ENCODE peak calls at places on chromosomes 2 and 18, in four cellular contexts. J, Q, T and D are unnamed samples.

GRCh38 chr18:58691256-58691655 is 20.0 kb downstream of the MALT1 start:
- DNase-seq in J (no peak), Q (no peak), T (no peak), D (no peak)

GRCh38 chr2:73013941-73014340 is 57.6 kb downstream of the SFXN5 start:
- DNase-seq in J (no peak), Q (no peak), T (no peak), D (no peak)

GRCh38 chr2:100017633-100018032 is 124.8 kb downstream of the AFF3 start:
- DNase-seq in J (no peak), Q (no peak), T (no peak), D (no peak)

GRCh38 chr18:12159446-12159845 is 65.8 kb downstream of the ANKRD62 start:
- DNase-seq in J (peak), Q (no peak), T (no peak), D (no peak)

GRCh38 chr2:82278409-82278808 is 1973.9 kb upstream of the LRRTM1 start:
- DNase-seq in J (no peak), Q (no peak), T (no peak), D (no peak)

GRCh38 chr18:7635948-7636347 is 68.8 kb downstream of the PTPRM start:
- DNase-seq in J (peak), Q (no peak), T (no peak), D (no peak)

GRCh38 chr2:239762742-239763269 is 262.3 kb downstream of the NDUFA10 start:
- DNase-seq in J (no peak), Q (no peak), T (no peak), D (no peak)

GRCh38 chr2:190499976-190500588 is 34.4 kb downstream of the NEMP2 start:
- DNase-seq in J (peak), Q (no peak), T (no peak), D (no peak)

GRCh38 chr2:137333386-137333972 is 568.1 kb downstream of the THSD7B start:
- DNase-seq in J (no peak), Q (no peak), T (no peak), D (no peak)

GRCh38 chr2:102837626-102838198 is 75.9 kb downstream of the TMEM182 start:
- DNase-seq in J (no peak), Q (no peak), T (no peak), D (no peak)

GRCh38 chr2:63078852-63079606 is 28.4 kb downstream of the OTX1 start:
- DNase-seq in J (peak), Q (peak), T (peak), D (peak)

GRCh38 chr2:191249131-191249813 is 4.1 kb downstream of the MYO1B start:
- DNase-seq in J (no peak), Q (no peak), T (no peak), D (no peak)

GRCh38 chr18:11362856-11363255 is 213.5 kb upstream of the PIEZO2 start:
- DNase-seq in J (no peak), Q (no peak), T (no peak), D (no peak)

GRCh38 chr18:11064106-11064505 is 85.3 kb downstream of the PIEZO2 start:
- DNase-seq in J (no peak), Q (no peak), T (no peak), D (no peak)

GRCh38 chr2:6441800-6442199 is 423.9 kb downstream of the CMPK2 start:
- DNase-seq in J (no peak), Q (no peak), T (no peak), D (no peak)

GRCh38 chr2:37786854-37787253 is 115.4 kb upstream of the CDC42EP3 start:
- DNase-seq in J (peak), Q (no peak), T (no peak), D (peak)

GRCh38 chr2:84292545-84292944 is 166.5 kb downstream of the SUCLG1 start:
- DNase-seq in J (no peak), Q (no peak), T (no peak), D (no peak)

GRCh38 chr2:212811036-212811805 is 272.6 kb upstream of the ERBB4 start:
- DNase-seq in J (no peak), Q (no peak), T (no peak), D (no peak)

GRCh38 chr2:101847661-101848339 is 144.0 kb upstream of the IL1R2 start:
- DNase-seq in J (no peak), Q (no peak), T (no peak), D (no peak)

GRCh38 chr2:232893834-232894233 is 23.8 kb downstream of the SNORC start:
- DNase-seq in J (no peak), Q (no peak), T (no peak), D (no peak)

GRCh38 chr2:71045841-71046495 is 22.5 kb upstream of the NAGK start:
- DNase-seq in J (no peak), Q (no peak), T (no peak), D (no peak)

GRCh38 chr2:73202156-73203054 is at the start of gene NOTO:
- DNase-seq in J (no peak), Q (no peak), T (peak), D (no peak)

GRCh38 chr2:111975053-111975552 is 76.7 kb downstream of the MERTK start:
- DNase-seq in J (peak), Q (peak), T (no peak), D (no peak)

GRCh38 chr2:30282081-30282480 is 50.7 kb downstream of the LBH start:
- DNase-seq in J (no peak), Q (no peak), T (no peak), D (no peak)

GRCh38 chr2:168336786-168337388 is 89.5 kb upstream of the STK39 start:
- DNase-seq in J (peak), Q (peak), T (no peak), D (peak)

GRCh38 chr18:27869735-27870134 is 307.2 kb downstream of the CDH2 start:
- DNase-seq in J (no peak), Q (no peak), T (no peak), D (no peak)

GRCh38 chr18:63366270-63366990 is 576 bp downstream of the KDSR start:
- DNase-seq in J (peak), Q (peak), T (peak), D (peak)

GRCh38 chr18:21509062-21509461 is 91.4 kb downstream of the ESCO1 start:
- DNase-seq in J (no peak), Q (no peak), T (no peak), D (peak)
- TF ChIP-seq JUND in J (no peak), Q (no peak), T (no peak), D (no peak)

GRCh38 chr2:241561811-241562210 is 3.3 kb downstream of the BOK start:
- DNase-seq in J (no peak), Q (no peak), T (peak), D (peak)
- TF ChIP-seq JUND in J (no peak), Q (no peak), T (no peak), D (no peak)

DNA sequence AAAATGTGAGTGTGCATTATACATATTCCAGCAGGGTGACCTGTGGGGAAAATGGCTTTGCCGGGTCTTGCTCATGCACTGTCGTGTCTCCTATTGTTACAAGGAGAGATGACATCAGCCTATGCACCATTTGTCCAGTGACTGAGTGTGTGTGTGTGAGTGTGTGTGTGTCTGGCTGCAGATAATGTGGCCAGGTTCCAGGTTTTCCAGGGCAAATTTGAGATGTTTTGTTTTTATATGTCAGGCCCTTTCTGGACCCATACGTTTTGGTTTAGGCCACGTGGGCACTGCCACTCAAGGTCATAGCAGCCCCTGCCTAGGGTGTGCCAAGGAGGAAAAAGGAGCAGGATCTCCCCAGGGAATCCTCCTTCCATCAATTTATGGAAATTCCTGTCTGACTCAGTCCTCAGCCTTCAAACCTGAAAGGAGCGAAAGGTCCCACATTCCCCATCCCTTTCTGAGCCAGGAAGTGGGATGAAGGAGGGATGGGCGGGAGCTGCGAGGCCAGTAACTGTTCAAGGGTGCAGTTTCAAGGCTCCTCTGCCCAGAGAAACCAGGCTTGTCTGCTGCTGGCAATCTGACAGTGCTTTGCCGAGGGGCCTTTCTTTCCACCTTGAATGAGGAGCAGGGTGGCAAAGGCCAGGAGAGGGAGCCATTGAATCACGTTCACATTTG is 93.0 kb upstream of the SMAD2 start:
- DNase-seq in J (peak), Q (peak), T (peak), D (peak)
- TF ChIP-seq JUND in J (no peak), Q (no peak), T (no peak), D (no peak)

DNA sequence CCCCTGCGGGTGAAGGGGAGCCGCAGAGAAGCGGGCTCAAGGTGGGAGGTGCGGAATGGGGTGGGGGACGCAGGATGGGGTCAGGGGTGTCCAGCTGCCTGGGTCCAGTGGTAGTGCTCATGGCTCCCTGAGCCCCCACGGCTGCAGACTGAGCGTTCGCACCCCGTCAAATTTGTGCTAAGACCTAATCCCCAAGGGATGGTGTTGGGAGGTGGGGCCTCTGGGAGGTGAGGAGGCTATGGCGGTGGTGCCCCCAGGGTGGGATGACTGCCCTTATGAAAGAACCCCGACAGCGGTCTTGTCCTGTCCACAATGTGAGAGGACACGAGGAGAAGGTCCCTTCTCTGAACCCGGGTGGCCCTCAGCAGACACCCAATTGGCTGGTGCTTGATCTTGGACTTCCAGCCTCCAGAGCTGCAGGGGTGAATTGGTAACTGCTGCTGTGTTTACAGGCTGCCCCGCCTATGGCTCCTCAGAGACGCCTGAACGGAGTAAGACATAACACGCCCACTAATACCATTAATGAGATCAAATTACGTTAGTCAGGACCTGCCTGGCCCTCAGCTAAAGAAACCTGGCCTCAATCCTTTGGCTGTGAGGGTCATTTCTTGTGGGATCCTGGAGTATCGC is 42.6 kb downstream of the PXDN start:
- DNase-seq in J (no peak), Q (peak), T (no peak), D (no peak)
- TF ChIP-seq JUND in J (no peak), Q (no peak), T (no peak), D (no peak)

DNA sequence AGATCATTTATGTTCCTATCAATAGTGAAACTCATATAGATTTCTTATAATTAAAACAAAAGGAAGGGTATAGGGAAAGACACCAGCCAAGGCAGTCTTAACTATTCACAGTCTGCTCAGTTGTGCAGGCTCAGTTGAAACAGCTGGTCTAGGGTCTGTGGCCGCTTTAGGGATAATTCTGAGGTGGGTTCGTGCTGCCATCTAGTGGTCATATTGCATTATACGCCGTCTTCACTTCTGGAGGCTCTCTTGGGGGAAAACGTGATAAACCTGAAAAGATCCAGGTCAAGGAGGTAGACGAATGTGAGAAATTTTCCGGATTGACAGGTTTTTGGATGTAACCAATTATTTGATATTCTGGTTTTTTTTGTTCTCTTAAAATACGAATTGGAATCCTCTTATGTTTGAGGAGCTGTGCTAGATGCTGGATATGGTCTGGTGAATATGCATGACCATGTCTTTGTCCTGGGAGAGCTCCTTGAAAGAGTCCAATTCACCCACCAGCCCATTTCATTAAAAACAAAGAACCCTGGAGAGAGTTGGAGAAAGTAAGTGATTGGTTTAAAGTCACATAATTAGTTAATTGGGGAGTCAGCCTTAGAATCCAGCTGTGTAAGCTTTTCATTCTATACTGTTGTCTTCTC is 492.4 kb downstream of the PLCL1 start:
- DNase-seq in J (peak), Q (peak), T (peak), D (peak)
- TF ChIP-seq JUND in J (no peak), Q (no peak), T (no peak), D (no peak)

GRCh38 chr2:43226558-43226954 is at the start of gene ZFP36L2:
- DNase-seq in J (peak), Q (peak), T (peak), D (peak)
- TF ChIP-seq JUND in J (no peak), Q (no peak), T (no peak), D (no peak)

GRCh38 chr2:113117594-113118262 is 9.7 kb upstream of the IL1RN start:
- DNase-seq in J (no peak), Q (no peak), T (no peak), D (peak)
- TF ChIP-seq JUND in J (no peak), Q (no peak), T (no peak), D (no peak)

GRCh38 chr18:42274488-42275137 is 319.6 kb downstream of the PIK3C3 start:
- DNase-seq in J (peak), Q (no peak), T (peak), D (no peak)
- TF ChIP-seq JUND in J (no peak), Q (no peak), T (no peak), D (no peak)